ENCODE peak calls at places on chromosomes 11 and 22, in four cellular contexts. J, Y, D and M are unnamed samples.

GRCh38 chr11:9797300-9797699 is 133.4 kb downstream of the SWAP70 start:
- DNase-seq in J (no peak), Y (no peak), D (no peak), M (no peak)

GRCh38 chr22:17890892-17891291 is 116.6 kb upstream of the BID start:
- DNase-seq in J (no peak), Y (no peak), D (no peak), M (no peak)

GRCh38 chr11:23903044-23903704 is 593.7 kb upstream of the LUZP2 start:
- DNase-seq in J (peak; percentile 4), Y (no peak), D (no peak), M (no peak)

GRCh38 chr11:64970731-64971151 is 1.2 kb downstream of the MAJIN start:
- DNase-seq in J (no peak), Y (no peak), D (no peak), M (no peak)

GRCh38 chr11:15655552-15655951 is 540.8 kb downstream of the INSC start:
- DNase-seq in J (no peak), Y (no peak), D (no peak), M (no peak)

GRCh38 chr11:125371451-125371935 is 124.6 kb downstream of the FEZ1 start:
- DNase-seq in J (no peak), Y (no peak), D (peak; percentile 68), M (peak; percentile 77)

GRCh38 chr22:33328789-33329296 is 270.7 kb upstream of the SYN3 start:
- DNase-seq in J (peak; percentile 55), Y (no peak), D (no peak), M (no peak)

GRCh38 chr11:14448229-14448628 is 51.4 kb downstream of the COPB1 start:
- DNase-seq in J (no peak), Y (no peak), D (no peak), M (no peak)

GRCh38 chr22:19546680-19547079 is 22.5 kb upstream of the CLDN5 start:
- DNase-seq in J (no peak), Y (no peak), D (no peak), M (no peak)

GRCh38 chr11:2581151-2581930 is 118.5 kb downstream of the KCNQ1OT1 start:
- DNase-seq in J (no peak), Y (no peak), D (no peak), M (no peak)
- TF ChIP-seq ZNF274 in J (no peak), Y (no peak), D (no peak), M (no peak)

GRCh38 chr11:67641302-67642147 is 2.0 kb upstream of the TBX10 start:
- DNase-seq in J (peak; percentile 32), Y (no peak), D (no peak), M (no peak)

GRCh38 chr11:67638535-67639437 is 777 bp downstream of the TBX10 start:
- DNase-seq in J (no peak), Y (no peak), D (no peak), M (no peak)

GRCh38 chr11:67640021-67640757 is 626 bp upstream of the TBX10 start:
- DNase-seq in J (peak; percentile 55), Y (no peak), D (no peak), M (no peak)

GRCh38 chr11:67640758-67641113 is 1.2 kb upstream of the TBX10 start:
- DNase-seq in J (no peak), Y (no peak), D (no peak), M (no peak)

DNA sequence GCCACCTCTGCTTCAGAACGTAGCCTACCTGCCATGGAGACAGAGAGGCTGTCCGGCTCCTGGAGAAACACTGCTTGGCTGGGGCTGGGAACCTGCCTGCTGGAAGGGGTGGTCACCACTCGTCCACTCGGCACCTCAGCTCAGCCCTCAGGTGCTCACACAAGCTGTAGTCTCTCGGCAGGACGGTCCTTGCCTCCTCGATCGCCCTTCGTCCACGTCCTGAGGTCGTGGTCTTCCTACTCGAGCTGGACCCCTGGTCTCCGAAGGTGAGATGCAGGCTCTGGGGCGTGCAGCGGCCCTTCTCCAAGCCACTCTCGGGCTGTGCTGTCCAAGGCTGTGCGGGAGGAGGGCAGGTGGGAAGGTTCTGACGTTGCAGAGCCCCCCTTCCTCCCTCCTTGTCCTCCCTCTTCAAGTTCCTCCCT is at the start of gene TBX10:
- DNase-seq in J (no peak), Y (no peak), D (no peak), M (no peak)
- TF ChIP-seq SUZ12 in J (no peak), Y (no peak), D (no peak), M (no peak)

GRCh38 chr11:27238811-27239210 is 124.2 kb downstream of the CCDC34 start:
- DNase-seq in J (no peak), Y (no peak), D (no peak), M (no peak)

GRCh38 chr11:27244900-27245299 is 118.1 kb downstream of the CCDC34 start:
- DNase-seq in J (no peak), Y (no peak), D (no peak), M (no peak)

GRCh38 chr11:27242591-27242990 is 120.4 kb downstream of the CCDC34 start:
- DNase-seq in J (no peak), Y (no peak), D (no peak), M (no peak)

GRCh38 chr11:27239305-27239942 is 123.6 kb downstream of the CCDC34 start:
- DNase-seq in J (no peak), Y (no peak), D (no peak), M (no peak)

DNA sequence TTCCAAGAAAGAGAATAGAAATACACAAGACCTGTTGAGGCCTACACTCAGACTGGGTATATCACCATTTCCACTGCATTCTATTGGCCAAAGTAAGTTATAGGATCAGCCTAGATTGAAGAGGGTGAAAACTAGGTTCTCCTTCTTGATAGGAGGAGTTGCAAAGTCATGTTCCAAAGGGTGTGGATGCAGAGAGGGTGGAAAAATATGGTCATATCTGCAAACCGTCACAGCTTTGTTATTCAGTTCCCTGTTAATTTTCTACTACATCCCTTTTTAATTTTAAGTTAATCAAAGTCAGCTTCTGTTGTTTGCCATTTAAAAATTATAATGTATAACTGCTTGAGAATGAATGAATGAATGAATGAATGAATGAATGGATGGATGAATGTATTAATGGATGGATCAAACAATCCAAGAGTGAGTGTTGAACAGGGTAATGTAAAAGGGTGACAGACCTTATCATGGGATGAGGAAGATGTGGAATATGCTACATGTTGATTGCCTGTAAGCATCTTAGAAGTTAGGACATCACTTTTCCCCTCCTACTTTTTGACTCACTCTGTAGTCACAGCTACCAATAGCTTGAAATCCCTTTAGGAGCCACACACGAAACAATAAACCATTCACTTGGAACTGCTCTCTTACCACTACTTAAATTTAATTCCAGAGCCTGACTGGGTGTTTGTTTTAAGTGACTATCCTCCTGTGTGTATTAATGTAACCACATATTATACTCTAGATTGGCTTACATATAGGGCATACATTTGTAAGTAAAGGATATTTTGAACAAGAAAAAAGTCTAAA is 121.5 kb downstream of the CCDC34 start:
- DNase-seq in J (no peak), Y (no peak), D (no peak), M (no peak)
- H3K4me1 ChIP-seq in J (no peaks in the 10 kb centered on the region), Y (no peaks in the 10 kb centered on the region), D (no peaks in the 10 kb centered on the region), M (peaks cover 3% of the 10 kb centered on the region)

GRCh38 chr22:40855104-40855959 is 1.1 kb downstream of the ST13 start:
- DNase-seq in J (no peak), Y (no peak), D (no peak), M (no peak)

GRCh38 chr22:40857309-40857851 is 432 bp downstream of the XPNPEP3 start:
- DNase-seq in J (no peak), Y (no peak), D (no peak), M (no peak)

GRCh38 chr22:40856513-40857308 is at the start of the genes ST13 and XPNPEP3:
- DNase-seq in J (peak; percentile 92), Y (peak; percentile 82), D (peak; percentile 88), M (peak; percentile 84)

GRCh38 chr22:40853961-40854360 is 2.5 kb downstream of the ST13 start:
- DNase-seq in J (no peak), Y (no peak), D (no peak), M (no peak)

DNA sequence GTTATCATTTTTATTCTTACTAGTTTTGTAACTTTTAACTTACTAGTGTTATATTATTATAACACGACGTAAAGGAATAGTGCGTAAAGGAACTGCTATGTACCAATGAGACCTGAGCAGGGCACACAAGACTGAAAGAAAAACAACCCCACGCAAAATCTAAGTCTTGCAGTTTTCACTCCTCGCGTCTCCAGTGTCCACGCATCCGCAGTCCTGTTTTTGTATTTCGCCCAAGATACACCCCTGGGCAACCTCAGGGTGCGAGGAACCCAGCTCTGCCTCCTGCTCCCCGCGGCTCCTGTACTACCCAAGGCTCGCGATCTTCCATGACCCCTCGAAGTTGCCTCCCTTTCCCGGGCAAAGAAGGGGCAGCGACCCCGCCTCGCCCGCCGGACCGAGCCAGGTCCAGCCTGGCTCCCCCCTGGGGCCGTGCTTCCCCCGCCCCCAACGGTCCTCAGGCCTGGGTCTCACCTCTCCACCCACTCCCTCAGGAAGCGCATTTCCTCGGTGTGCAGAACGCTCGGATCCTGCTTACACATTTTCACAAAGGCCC is 403 bp downstream of the ST13 start:
- DNase-seq in J (no peak), Y (no peak), D (no peak), M (no peak)
- TF ChIP-seq ZNF274 in J (no peak), Y (no peak), D (no peak), M (no peak)

GRCh38 chr11:122706261-122706660 is 50.7 kb downstream of the UBASH3B start:
- DNase-seq in J (peak; percentile 88), Y (no peak), D (no peak), M (no peak)
- TF ChIP-seq SUZ12 in J (no peak), Y (no peak), D (no peak), M (no peak)